ENCODE peak calls at places on chromosomes 6 and 20, in four cellular contexts. M is pancreas; V is hepatocyte; Y is effector memory CD4-positive, alpha-beta T cell. K is an unnamed sample.
A peak's percentile ranks its signal among the peaks of the same experiment; 100 is the strongest.

GRCh38 chr6:105270511-105270910 is 90.7 kb upstream of the POPDC3 start:
- DNase-seq in M (no peak), V (no peak), Y (no peak), K (no peak)

GRCh38 chr20:17741220-17741619 is 41.5 kb downstream of the BANF2 start:
- DNase-seq in M (no peak), V (no peak), Y (no peak), K (no peak)

GRCh38 chr6:84033523-84034451 is at the start of gene MRAP2:
- DNase-seq in M (peak; percentile 16), V (peak; percentile 68), Y (no peak), K (no peak)

GRCh38 chr6:72890671-72891070 is 268.8 kb downstream of the KCNQ5 start:
- DNase-seq in M (no peak), V (no peak), Y (no peak), K (peak; percentile 31)

GRCh38 chr20:45419188-45420091 is 3.5 kb downstream of the PIGT start:
- DNase-seq in M (peak; percentile 86), V (no peak), Y (no peak), K (peak; percentile 90)

GRCh38 chr20:46681032-46681854 is 8.0 kb downstream of the TP53RK start:
- DNase-seq in M (peak; percentile 40), V (peak; percentile 77), Y (peak; percentile 47), K (no peak)

GRCh38 chr6:142592876-142593275 is 291.1 kb downstream of the ADGRG6 start:
- DNase-seq in M (no peak), V (no peak), Y (no peak), K (no peak)

GRCh38 chr6:7414811-7415210 is 25.2 kb downstream of the RIOK1 start:
- DNase-seq in M (no peak), V (peak; percentile 68), Y (no peak), K (peak; percentile 63)

GRCh38 chr6:44737829-44738528 is 350.5 kb downstream of the CDC5L start:
- DNase-seq in M (no peak), V (no peak), Y (no peak), K (no peak)

GRCh38 chr6:2275207-2275891 is 29.9 kb upstream of the GMDS start:
- DNase-seq in M (no peak), V (no peak), Y (no peak), K (peak; percentile 6)

GRCh38 chr6:150417247-150417646 is 48.4 kb downstream of the IYD start:
- DNase-seq in M (no peak), V (no peak), Y (no peak), K (no peak)

GRCh38 chr6:84422380-84422968 is 195.0 kb upstream of the CEP162 start:
- DNase-seq in M (no peak), V (peak; percentile 75), Y (no peak), K (peak; percentile 37)

GRCh38 chr6:422423-423061 is 31.0 kb downstream of the IRF4 start:
- DNase-seq in M (peak; percentile 11), V (peak; percentile 86), Y (no peak), K (peak; percentile 90)

GRCh38 chr6:166309977-166310376 is 1.8 kb upstream of the PRR18 start:
- DNase-seq in M (no peak), V (no peak), Y (no peak), K (no peak)

GRCh38 chr6:64908104-64908503 is 798.9 kb downstream of the EYS start:
- DNase-seq in M (no peak), V (no peak), Y (no peak), K (no peak)

GRCh38 chr6:7973603-7974002 is 63.0 kb upstream of the TXNDC5 start:
- DNase-seq in M (no peak), V (no peak), Y (no peak), K (no peak)

GRCh38 chr6:18492957-18493356 is 105.8 kb downstream of the RNF144B start:
- DNase-seq in M (no peak), V (no peak), Y (no peak), K (no peak)

GRCh38 chr6:23547851-23548250 is 578.2 kb upstream of the NRSN1 start:
- DNase-seq in M (no peak), V (peak; percentile 50), Y (no peak), K (no peak)

GRCh38 chr20:63031251-63032014 is 24.7 kb upstream of the BHLHE23 start:
- DNase-seq in M (no peak), V (no peak), Y (no peak), K (no peak)

GRCh38 chr6:98831057-98832031 is 3.0 kb upstream of the POU3F2 start:
- DNase-seq in M (no peak), V (no peak), Y (no peak), K (no peak)

GRCh38 chr6:15132854-15133670 is 112.8 kb upstream of the JARID2 start:
- DNase-seq in M (no peak), V (peak; percentile 73), Y (no peak), K (peak; percentile 92)

GRCh38 chr6:120945905-120946594 is 388.2 kb downstream of the TBC1D32 start:
- DNase-seq in M (no peak), V (no peak), Y (no peak), K (no peak)

GRCh38 chr6:137494281-137494966 is at the start of gene OLIG3:
- DNase-seq in M (no peak), V (no peak), Y (no peak), K (no peak)

GRCh38 chr6:37303091-37303620 is 45.2 kb upstream of the TMEM217 start:
- DNase-seq in M (no peak), V (no peak), Y (no peak), K (no peak)

GRCh38 chr6:93916716-93917115 is 497.4 kb upstream of the EPHA7 start:
- DNase-seq in M (no peak), V (no peak), Y (no peak), K (no peak)

GRCh38 chr6:166361080-166361429 is 18.7 kb upstream of the SFT2D1 start:
- DNase-seq in M (no peak), V (peak; percentile 21), Y (no peak), K (peak; percentile 31)

GRCh38 chr20:63050406-63050805 is 43.6 kb upstream of the BHLHE23 start:
- DNase-seq in M (no peak), V (no peak), Y (no peak), K (no peak)

GRCh38 chr20:37903317-37904007 is 535 bp downstream of the VSTM2L start:
- DNase-seq in M (no peak), V (no peak), Y (no peak), K (no peak)

GRCh38 chr20:18360601-18361000 is 72.3 kb downstream of the ZNF133 start:
- DNase-seq in M (no peak), V (peak; percentile 69), Y (no peak), K (no peak)

GRCh38 chr6:132763269-132763668 is 5.6 kb upstream of the VNN2 start:
- DNase-seq in M (no peak), V (no peak), Y (peak; percentile 4), K (no peak)

GRCh38 chr6:141033101-141033500 is 1099.6 kb upstream of the GJE1 start:
- DNase-seq in M (no peak), V (no peak), Y (no peak), K (no peak)

GRCh38 chr6:11975353-11975977 is 36.6 kb upstream of the HIVEP1 start:
- DNase-seq in M (no peak), V (no peak), Y (no peak), K (no peak)

GRCh38 chr6:37559060-37559459 is 59.4 kb upstream of the CCDC167 start:
- DNase-seq in M (no peak), V (no peak), Y (no peak), K (no peak)

GRCh38 chr20:62133864-62134263 is 9.3 kb downstream of the PSMA7 start:
- DNase-seq in M (no peak), V (no peak), Y (no peak), K (no peak)

DNA sequence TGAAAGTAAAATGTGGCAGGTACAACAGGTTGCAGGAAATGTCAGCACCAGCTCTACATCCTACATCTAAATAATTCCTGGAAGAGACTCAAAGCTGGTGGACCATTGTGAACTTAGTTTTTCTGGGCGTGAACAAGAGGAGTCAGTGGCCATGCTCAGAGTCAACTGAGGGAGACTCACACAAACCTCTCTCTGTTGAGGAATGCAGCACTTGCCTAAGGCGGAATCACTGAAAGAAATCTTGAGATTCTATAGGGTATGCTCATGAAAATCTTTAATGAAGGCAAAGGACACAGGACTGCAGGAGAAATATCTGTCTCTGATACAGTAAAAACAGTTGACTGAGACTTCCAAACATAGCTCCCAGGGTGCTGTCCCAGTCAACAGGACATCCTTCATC is 22.5 kb downstream of the SLC17A4 start:
- DNase-seq in M (no peak), V (no peak), Y (no peak), K (no peak)
- H3K4me3 ChIP-seq in M (no peak overlapping the region), V (no peak overlapping the region), Y (no peak overlapping the region), K (no peak overlapping the region)

GRCh38 chr6:29631209-29631810 is 1.7 kb downstream of the GABBR1 start:
- DNase-seq in M (no peak), V (peak; percentile 38), Y (no peak), K (no peak)

GRCh38 chr6:29627762-29628418 is 5.1 kb downstream of the GABBR1 start:
- DNase-seq in M (peak; percentile 11), V (peak; percentile 77), Y (peak; percentile 69), K (peak; percentile 81)

GRCh38 chr6:29626948-29627761 is 5.8 kb downstream of the GABBR1 start:
- DNase-seq in M (no peak), V (peak; percentile 27), Y (no peak), K (no peak)

GRCh38 chr6:29628419-29629281 is 4.3 kb downstream of the GABBR1 start:
- DNase-seq in M (peak; percentile 63), V (peak; percentile 91), Y (peak; percentile 40), K (peak; percentile 25)

GRCh38 chr6:29629571-29629970 is 3.4 kb downstream of the GABBR1 start:
- DNase-seq in M (no peak), V (no peak), Y (no peak), K (no peak)
- H3K4me3 ChIP-seq in M (no peak overlapping the region), V (no peak overlapping the region), Y (no peak overlapping the region), K (no peak overlapping the region)

DNA sequence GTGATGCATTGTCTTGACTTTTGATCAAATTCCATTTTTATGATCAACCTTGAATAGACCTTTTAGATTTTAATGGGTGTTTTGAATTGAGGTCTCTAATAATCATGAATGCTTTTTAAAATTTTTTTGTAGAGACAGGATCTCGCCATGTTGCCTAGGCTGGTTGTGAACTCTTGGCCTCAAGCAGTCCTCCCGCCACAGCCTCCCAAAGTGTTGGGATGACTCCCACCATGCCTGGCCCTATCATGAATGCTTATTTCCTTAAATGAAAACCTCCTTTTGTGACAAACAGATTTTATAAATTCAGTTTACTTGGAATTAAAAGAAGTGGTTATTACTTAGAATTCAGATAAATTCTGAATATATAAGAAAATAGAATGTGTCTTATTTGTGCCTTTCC is 60.2 kb upstream of the KIF25 start:
- DNase-seq in M (no peak), V (no peak), Y (no peak), K (no peak)
- H3K4me3 ChIP-seq in M (no peak overlapping the region), V (no peak overlapping the region), Y (no peak overlapping the region), K (no peak overlapping the region)

GRCh38 chr6:36268478-36269248 is 1.2 kb upstream of the PNPLA1 start:
- DNase-seq in M (no peak), V (peak; percentile 55), Y (no peak), K (no peak)

GRCh38 chr6:36263390-36263789 is 6.5 kb upstream of the PNPLA1 start:
- DNase-seq in M (no peak), V (no peak), Y (no peak), K (no peak)

GRCh38 chr6:36266913-36267644 is 2.8 kb upstream of the PNPLA1 start:
- DNase-seq in M (no peak), V (no peak), Y (no peak), K (no peak)

GRCh38 chr6:36267731-36268477 is 2.0 kb upstream of the PNPLA1 start:
- DNase-seq in M (no peak), V (no peak), Y (no peak), K (no peak)

DNA sequence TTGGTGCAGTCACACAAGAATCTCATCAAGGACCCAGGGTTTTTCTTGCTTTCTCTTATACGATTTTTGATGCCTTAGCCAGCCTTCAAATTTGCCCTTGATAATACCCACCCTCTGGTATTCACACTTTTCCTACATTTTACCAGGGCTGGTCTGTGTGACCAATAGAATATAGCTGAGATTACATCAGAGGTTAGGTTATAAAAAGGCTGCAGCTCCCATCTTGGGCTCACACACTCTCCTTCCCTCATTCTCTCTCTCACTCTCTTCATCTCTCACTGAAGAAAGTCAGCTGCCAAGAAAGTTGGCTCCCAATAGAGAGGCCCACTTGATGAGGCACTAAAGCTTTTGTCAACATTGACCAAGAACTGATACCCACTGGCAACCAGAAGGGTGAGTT is 4.1 kb upstream of the PNPLA1 start:
- DNase-seq in M (no peak), V (no peak), Y (no peak), K (no peak)
- H3K4me3 ChIP-seq in M (no peak overlapping the region), V (no peak overlapping the region), Y (no peak overlapping the region), K (no peak overlapping the region)

K was measured in skeletal muscle cell.